ENCODE peak calls at places on chromosomes 1 and 21, in eight cellular contexts. T is lower lobe of right lung; S is cardiac fibroblast; X is CD4-positive, alpha-beta T cell; D is dorsolateral prefrontal cortex; F is adrenal gland; K is endothelial cell; L is fibroblast of lung. U is an unnamed sample.

GRCh38 chr1:77874804-77875445 is 13.5 kb upstream of the NEXN start:
- DNase-seq in T (no peak), S (peak; percentile 64), X (no peak), D (no peak), F (no peak), K (no peak), L (peak; percentile 74), U (no peak)

GRCh38 chr1:17765444-17766411 is 10.6 kb downstream of the ACTL8 start:
- DNase-seq in T (no peak), S (peak; percentile 99), X (no peak), D (no peak), F (no peak), K (no peak), L (peak; percentile 88), U (no peak)

GRCh38 chr1:211330282-211330936 is 3.8 kb downstream of the TRAF5 start:
- DNase-seq in T (no peak), S (no peak), X (no peak), D (no peak), F (no peak), K (no peak), L (no peak), U (no peak)

GRCh38 chr1:207750901-207751300 is 953 bp upstream of the CD46 start:
- DNase-seq in T (no peak), S (no peak), X (no peak), D (no peak), F (no peak), K (no peak), L (no peak), U (no peak)

GRCh38 chr21:17542371-17542992 is 29.6 kb downstream of the CXADR start:
- DNase-seq in T (no peak), S (no peak), X (no peak), D (no peak), F (no peak), K (no peak), L (peak; percentile 62), U (no peak)

GRCh38 chr1:203537806-203538464 is 44.0 kb downstream of the OPTC start:
- DNase-seq in T (peak; percentile 64), S (peak; percentile 51), X (no peak), D (no peak), F (no peak), K (no peak), L (peak; percentile 75), U (no peak)

GRCh38 chr1:14626869-14627607 is 28.6 kb downstream of the KAZN start:
- DNase-seq in T (no peak), S (no peak), X (no peak), D (no peak), F (peak; percentile 55), K (no peak), L (peak; percentile 64), U (no peak)

GRCh38 chr1:39623053-39623452 is 16.4 kb downstream of the HEYL start:
- DNase-seq in T (peak; percentile 50), S (no peak), X (no peak), D (no peak), F (no peak), K (no peak), L (no peak), U (no peak)

GRCh38 chr1:99239690-99240089 is 24.6 kb upstream of the PLPPR4 start:
- DNase-seq in T (no peak), S (no peak), X (no peak), D (no peak), F (no peak), K (no peak), L (no peak), U (no peak)

GRCh38 chr1:63674238-63674864 is 81.1 kb downstream of the PGM1 start:
- DNase-seq in T (peak; percentile 54), S (peak; percentile 94), X (no peak), D (peak; percentile 41), F (peak; percentile 87), K (peak; percentile 66), L (peak; percentile 97), U (no peak)

GRCh38 chr21:42061866-42062542 is 9.1 kb upstream of the UMODL1 start:
- DNase-seq in T (no peak), S (no peak), X (peak; percentile 77), D (no peak), F (no peak), K (no peak), L (no peak), U (no peak)

GRCh38 chr21:44255519-44255981 is 6.1 kb downstream of the DNMT3L start:
- DNase-seq in T (peak; percentile 20), S (no peak), X (peak; percentile 22), D (no peak), F (no peak), K (no peak), L (peak; percentile 12), U (no peak)

DNA sequence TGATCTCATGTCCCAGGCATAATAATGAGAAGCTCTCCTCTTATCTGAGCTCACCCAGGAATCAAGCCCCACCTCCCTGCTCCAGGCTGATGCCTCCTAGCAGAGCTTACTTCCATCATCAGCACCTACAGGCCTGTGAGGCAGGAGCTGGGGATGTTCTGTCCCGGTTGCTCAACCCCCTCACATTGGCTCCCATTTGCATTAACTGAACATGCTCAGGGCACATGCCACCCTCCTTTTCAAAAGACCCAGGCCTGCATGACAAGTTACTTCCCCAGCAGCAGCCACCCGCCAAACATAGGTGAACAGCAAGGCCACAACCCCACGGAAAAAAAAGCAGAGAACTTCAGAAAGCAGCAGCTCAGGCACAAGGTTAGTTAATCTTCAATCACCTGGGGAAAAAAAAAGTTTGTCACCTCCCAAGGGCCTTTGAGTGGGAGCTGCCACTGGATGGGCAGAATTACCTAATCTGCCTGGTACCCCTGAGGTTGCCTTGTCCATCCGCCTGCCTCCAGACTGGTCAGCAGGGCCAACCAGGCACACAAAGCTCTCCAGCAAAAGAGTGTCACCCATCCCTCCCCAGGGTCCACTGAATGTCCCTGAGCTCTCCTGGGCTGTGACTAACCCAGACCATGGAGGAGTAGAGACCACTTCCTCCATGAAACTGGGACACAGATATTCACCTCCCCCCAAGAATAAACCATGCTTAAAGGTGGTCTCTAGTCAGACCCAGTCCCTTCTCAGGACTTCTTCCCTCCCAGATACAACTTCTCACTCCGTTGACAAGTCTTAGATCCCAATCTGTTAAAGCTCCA is 4.4 kb downstream of the KCNN3 start:
- DNase-seq in T (no peak), S (no peak), X (no peak), D (no peak), F (peak; percentile 78), K (no peak), L (no peak), U (no peak)
- TF ChIP-seq CTCF in T (no peak), S (no peak), X (no peak), D (no peak), F (no peak), K (no peak), L (no peak), U (no peak)

DNA sequence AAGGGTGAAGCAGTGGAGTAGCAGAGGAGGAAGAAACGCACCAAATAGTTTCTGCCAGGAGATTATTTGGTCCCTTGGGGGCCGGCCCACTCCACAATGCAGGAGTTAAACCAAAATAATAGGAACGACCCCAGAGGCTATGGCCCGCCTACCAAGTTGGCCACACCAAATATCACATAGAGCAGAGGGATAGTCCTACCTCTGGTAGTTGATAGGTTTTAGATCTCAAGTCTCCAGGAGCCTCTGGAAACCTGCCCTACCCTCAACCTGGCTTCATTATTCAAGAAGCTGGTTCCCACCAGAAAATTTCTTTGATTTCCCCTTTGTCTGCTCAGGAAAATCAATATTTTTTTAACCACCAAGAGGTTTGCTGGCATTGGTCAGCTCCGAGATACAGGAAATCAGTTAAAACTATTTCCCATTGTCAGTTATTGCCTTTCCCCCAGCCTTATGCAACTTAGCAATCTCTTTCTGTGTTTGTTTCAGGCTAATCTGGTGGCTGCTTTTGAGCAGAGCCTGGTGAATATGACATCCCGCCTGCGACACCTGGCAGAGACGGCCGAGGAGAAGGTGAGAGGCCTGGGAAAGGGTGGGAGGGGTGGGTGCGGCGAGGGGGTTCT is 35.5 kb upstream of the IPO9 start:
- DNase-seq in T (no peak), S (no peak), X (no peak), D (no peak), F (no peak), K (no peak), L (no peak), U (no peak)
- TF ChIP-seq CTCF in T (no peak), S (no peak), X (peak; percentile 40), D (no peak), F (no peak), K (no peak), L (no peak), U (peak; percentile 30)

DNA sequence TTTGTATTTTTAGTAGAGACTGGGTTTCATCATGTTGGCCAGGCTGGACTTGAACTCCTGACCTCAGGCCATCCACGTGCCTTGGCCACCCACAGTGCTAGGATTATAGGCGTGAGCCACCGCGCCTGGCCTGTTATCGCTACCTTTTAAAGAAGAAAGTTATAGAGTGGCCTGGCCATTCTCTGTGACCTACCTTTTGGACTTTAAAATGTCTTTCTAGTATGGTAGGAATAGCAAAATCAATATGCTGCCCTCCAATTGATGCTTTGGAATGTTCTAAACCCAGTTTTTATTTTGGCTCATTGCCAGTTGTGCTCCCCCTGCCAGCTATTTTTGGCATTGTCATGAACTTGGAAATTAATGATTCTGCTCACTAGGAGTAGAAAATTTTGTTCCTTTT is 19.9 kb downstream of the HIPK1 start:
- DNase-seq in T (no peak), S (no peak), X (no peak), D (no peak), F (no peak), K (no peak), L (peak; percentile 10), U (no peak)
- TF ChIP-seq CTCF in T (peak; percentile 25), S (peak; percentile 35), X (peak; percentile 43), D (no peak), F (peak; percentile 12), K (peak; percentile 46), L (peak; percentile 41), U (peak; percentile 41)

GRCh38 chr1:222073307-222073995 is 331.6 kb upstream of the DUSP10 start:
- DNase-seq in T (no peak), S (peak; percentile 73), X (no peak), D (no peak), F (no peak), K (no peak), L (peak; percentile 58), U (no peak)
- TF ChIP-seq CTCF in T (no peak), S (no peak), X (no peak), D (no peak), F (no peak), K (no peak), L (peak; percentile 9), U (no peak)

GRCh38 chr1:66452162-66452561 is 81.8 kb upstream of the SGIP1 start:
- DNase-seq in T (no peak), S (no peak), X (no peak), D (no peak), F (no peak), K (no peak), L (no peak), U (no peak)
- TF ChIP-seq CTCF in T (peak; percentile 16), S (peak; percentile 32), X (no peak), D (no peak), F (no peak), K (no peak), L (no peak), U (no peak)

GRCh38 chr1:31675761-31676160 is 28.1 kb downstream of the COL16A1 start:
- DNase-seq in T (no peak), S (no peak), X (no peak), D (no peak), F (no peak), K (no peak), L (no peak), U (no peak)
- TF ChIP-seq CTCF in T (no peak), S (no peak), X (no peak), D (no peak), F (no peak), K (no peak), L (no peak), U (no peak)